ENCODE peak calls at places on chromosome 10, in six cellular contexts. Y is thoracic aorta, B is sigmoid colon, E is left lung, L is tibial nerve, R is IMR-90. S is an unnamed sample. For H3K4me1 and H3K36me3, the result is how much of the 10 kb centered on the place peaks cover.

GRCh38 chr10:29532256-29532878 is 102.4 kb downstream of the SVIL start:
- DNase-seq in E (no peak), R (no peak), B (no peak), Y (no peak), L (no peak), S (no peak)

GRCh38 chr10:101367569-101368453 is 13.8 kb downstream of the BTRC start:
- DNase-seq in R (peak), Y (no peak), L (no peak), E (no peak), B (no peak), S (no peak)

GRCh38 chr10:71719464-71720303 is at the start of gene C10orf105:
- DNase-seq in E (no peak), B (no peak), L (no peak), Y (no peak), R (no peak), S (no peak)

GRCh38 chr10:23945845-23946244 is 263.1 kb upstream of the KIAA1217 start:
- DNase-seq in Y (no peak), E (no peak), B (no peak), L (no peak), R (no peak), S (no peak)

GRCh38 chr10:51368943-51369342 is 294.7 kb downstream of the PRKG1 start:
- DNase-seq in E (no peak), B (no peak), R (no peak), Y (no peak), L (no peak), S (no peak)

GRCh38 chr10:57891201-57892006 is 376.3 kb downstream of the IPMK start:
- DNase-seq in R (no peak), E (no peak), L (no peak), Y (no peak), B (no peak), S (no peak)

GRCh38 chr10:47412177-47412730 is 28.2 kb upstream of the ZNF488 start:
- DNase-seq in E (peak), R (no peak), B (no peak), Y (no peak), L (no peak), S (no peak)

GRCh38 chr10:93368210-93368609 is 113.9 kb downstream of the MYOF start:
- DNase-seq in R (no peak), L (no peak), E (no peak), B (no peak), Y (no peak), S (no peak)

GRCh38 chr10:131722121-131722520 is 178.7 kb upstream of the PPP2R2D start:
- DNase-seq in L (no peak), E (no peak), R (no peak), B (no peak), Y (no peak), S (no peak)

GRCh38 chr10:60299961-60300883 is 89.5 kb downstream of the ANK3 start:
- DNase-seq in B (no peak), L (no peak), Y (no peak), R (peak), E (no peak), S (no peak)

GRCh38 chr10:36448760-36449681 is 676.4 kb upstream of the ANKRD30A start:
- DNase-seq in Y (no peak), R (peak), L (no peak), E (no peak), B (no peak), S (no peak)

GRCh38 chr10:112271982-112272381 is 11.2 kb upstream of the TECTB start:
- DNase-seq in R (peak), L (no peak), B (no peak), E (no peak), Y (no peak), S (no peak)

GRCh38 chr10:89805599-89806013 is 104.2 kb downstream of the KIF20B start:
- DNase-seq in Y (no peak), R (no peak), L (no peak), B (no peak), E (no peak), S (no peak)

GRCh38 chr10:60430017-60430416 is 40.3 kb upstream of the ANK3 start:
- DNase-seq in B (no peak), R (peak), E (no peak), Y (no peak), L (no peak), S (no peak)

GRCh38 chr10:274866-275265 is 139.6 kb downstream of the ZMYND11 start:
- DNase-seq in E (no peak), L (no peak), R (no peak), Y (no peak), B (no peak), S (no peak)

GRCh38 chr10:127392351-127393235 is 156.5 kb upstream of the NPS start:
- DNase-seq in E (no peak), B (no peak), L (peak), R (no peak), Y (peak), S (no peak)

GRCh38 chr10:78038105-78038504 is 4.4 kb downstream of the RPS24 start:
- DNase-seq in E (no peak), Y (no peak), L (no peak), B (no peak), R (peak), S (no peak)

GRCh38 chr10:73623056-73623455 is 18.2 kb downstream of the MYOZ1 start:
- DNase-seq in Y (no peak), R (no peak), B (peak), E (no peak), L (no peak), S (no peak)

GRCh38 chr10:47137311-47137851 is 162.6 kb upstream of the GDF10 start:
- DNase-seq in E (no peak), B (no peak), R (peak), Y (no peak), L (no peak), S (no peak)

GRCh38 chr10:30645340-30645827 is 15.8 kb upstream of the LYZL2 start:
- DNase-seq in E (no peak), B (peak), Y (no peak), R (peak), L (no peak), S (no peak)

GRCh38 chr10:132497083-132497680 is 40.4 kb upstream of the INPP5A start:
- DNase-seq in L (no peak), E (peak), Y (no peak), R (no peak), B (peak), S (peak)

GRCh38 chr10:99659031-99659867 is at the start of gene ENTPD7:
- DNase-seq in B (peak), R (peak), E (peak), Y (peak), L (peak), S (peak)

GRCh38 chr10:70478191-70479160 is at the start of gene PALD1:
- DNase-seq in R (no peak), L (peak), E (peak), B (peak), Y (no peak), S (no peak)

GRCh38 chr10:43376828-43377227 is 5.4 kb downstream of the FXYD4 start:
- DNase-seq in R (no peak), E (no peak), Y (no peak), L (no peak), B (peak), S (no peak)

GRCh38 chr10:119301397-119301796 is 94.0 kb downstream of the GRK5 start:
- DNase-seq in B (no peak), L (no peak), E (no peak), Y (no peak), R (peak), S (no peak)

GRCh38 chr10:118729641-118730258 is 25.0 kb downstream of the CACUL1 start:
- DNase-seq in L (no peak), E (no peak), B (no peak), Y (no peak), R (no peak), S (no peak)

GRCh38 chr10:20949967-20950366 is 52.9 kb upstream of the NEBL start:
- DNase-seq in Y (no peak), L (no peak), B (no peak), R (no peak), E (no peak), S (no peak)

GRCh38 chr10:97867220-97867800 is 17.7 kb downstream of the GOLGA7B start:
- DNase-seq in R (no peak), E (no peak), Y (no peak), B (peak), L (no peak), S (no peak)

GRCh38 chr10:73653701-73654100 is 2.1 kb downstream of the SYNPO2L start:
- DNase-seq in R (peak), B (no peak), Y (no peak), E (no peak), L (no peak), S (no peak)

GRCh38 chr10:47318706-47319105 is 3.5 kb upstream of the GDF2 start:
- DNase-seq in R (no peak), E (peak), Y (no peak), L (no peak), B (no peak), S (peak)

GRCh38 chr10:485776-486572 is 203.5 kb downstream of the DIP2C start:
- DNase-seq in R (no peak), B (peak), L (no peak), E (no peak), Y (no peak), S (no peak)

GRCh38 chr10:63744060-63744941 is 223.1 kb downstream of the REEP3 start:
- DNase-seq in R (no peak), B (no peak), E (no peak), L (no peak), Y (no peak), S (no peak)

GRCh38 chr10:79034271-79034876 is 34.4 kb upstream of the ZMIZ1 start:
- DNase-seq in E (no peak), L (no peak), R (no peak), B (no peak), Y (no peak), S (peak)

GRCh38 chr10:80996615-80997193 is 459.0 kb downstream of the SH2D4B start:
- DNase-seq in B (no peak), Y (no peak), E (no peak), R (no peak), L (no peak), S (no peak)

GRCh38 chr10:72509951-72510350 is 115.9 kb downstream of the MICU1 start:
- DNase-seq in R (no peak), E (no peak), L (no peak), Y (no peak), B (no peak), S (no peak)

GRCh38 chr10:25522946-25523608 is 348.3 kb downstream of the GPR158 start:
- DNase-seq in R (no peak), E (no peak), L (no peak), B (no peak), Y (no peak), S (no peak)

GRCh38 chr10:128567561-128567960 is 441.3 kb upstream of the MKI67 start:
- DNase-seq in B (no peak), Y (no peak), R (no peak), L (no peak), E (no peak), S (no peak)

GRCh38 chr10:32949221-32949678 is 8.8 kb downstream of the ITGB1 start:
- DNase-seq in E (no peak), L (no peak), R (no peak), B (no peak), Y (no peak), S (no peak)
- H3K4me1 ChIP-seq in E (half or more), L (under half), R (under half), B (half or more), Y (half or more), S (half or more)

GRCh38 chr10:14534152-14534551 is 203.4 kb upstream of the FRMD4A start:
- DNase-seq in E (no peak), Y (no peak), L (no peak), R (no peak), B (no peak), S (no peak)
- H3K36me3 ChIP-seq in E (under half), Y (under half), L (under half), R (under half), B (under half), S (under half)

GRCh38 chr10:3782456-3783312 is 2.3 kb downstream of the KLF6 start:
- DNase-seq in B (peak), E (no peak), Y (no peak), R (peak), L (peak), S (no peak)
- H3K4me3 ChIP-seq in B (peak), E (peak), Y (peak), R (peak), L (peak), S (peak)

GRCh38 chr10:44993226-44993921 is 7.3 kb upstream of the ZNF22 start:
- DNase-seq in B (peak), E (no peak), Y (no peak), L (peak), R (no peak), S (no peak)
- H3K4me1 ChIP-seq in B (under half), E (half or more), Y (under half), L (under half), R (half or more), S (under half)

GRCh38 chr10:32909461-32909860 is 48.6 kb downstream of the ITGB1 start:
- DNase-seq in L (no peak), Y (no peak), R (peak), E (no peak), B (no peak), S (no peak)

GRCh38 chr10:32911285-32912016 is 46.6 kb downstream of the ITGB1 start:
- DNase-seq in R (no peak), E (no peak), L (no peak), B (no peak), Y (no peak), S (no peak)

GRCh38 chr10:32906595-32906994 is 51.4 kb downstream of the ITGB1 start:
- DNase-seq in B (no peak), Y (no peak), L (no peak), R (no peak), E (no peak), S (no peak)

GRCh38 chr10:32905466-32905865 is 52.6 kb downstream of the ITGB1 start:
- DNase-seq in E (no peak), Y (no peak), L (no peak), R (no peak), B (no peak), S (no peak)
- H3K36me3 ChIP-seq in E (under half), Y (under half), L (half or more), R (under half), B (half or more), S (half or more)

DNA sequence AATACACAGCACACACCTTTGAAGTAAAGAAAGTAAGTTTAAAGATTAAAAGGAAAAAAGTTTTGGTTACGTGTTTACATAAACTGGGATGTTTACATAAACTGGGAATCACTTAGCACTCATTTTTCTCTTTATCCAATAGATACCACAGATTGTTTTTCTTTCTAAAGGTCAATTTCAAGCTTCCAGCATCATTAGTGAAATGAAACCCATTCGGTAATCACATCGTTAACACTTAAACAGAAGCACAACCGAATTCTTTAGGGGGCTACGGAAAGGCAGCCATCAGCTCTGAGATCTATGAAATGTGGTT is 1.1 kb downstream of the ODAD2 start:
- DNase-seq in Y (no peak), E (no peak), L (no peak), B (no peak), R (no peak), S (no peak)
- H3K4me3 ChIP-seq in Y (peak), E (peak), L (no peak), B (peak), R (peak), S (peak)

GRCh38 chr10:61936770-61937169 is 35.3 kb downstream of the ARID5B start:
- DNase-seq in Y (no peak), B (no peak), E (no peak), L (no peak), R (no peak), S (no peak)

GRCh38 chr10:61931620-61932332 is 30.3 kb downstream of the ARID5B start:
- DNase-seq in R (no peak), L (no peak), E (no peak), Y (no peak), B (no peak), S (no peak)

GRCh38 chr10:61933857-61934559 is 32.5 kb downstream of the ARID5B start:
- DNase-seq in Y (no peak), E (no peak), B (no peak), R (no peak), L (no peak), S (no peak)

GRCh38 chr10:61937631-61938284 is 36.3 kb downstream of the ARID5B start:
- DNase-seq in E (no peak), Y (no peak), R (peak), B (no peak), L (no peak), S (no peak)

DNA sequence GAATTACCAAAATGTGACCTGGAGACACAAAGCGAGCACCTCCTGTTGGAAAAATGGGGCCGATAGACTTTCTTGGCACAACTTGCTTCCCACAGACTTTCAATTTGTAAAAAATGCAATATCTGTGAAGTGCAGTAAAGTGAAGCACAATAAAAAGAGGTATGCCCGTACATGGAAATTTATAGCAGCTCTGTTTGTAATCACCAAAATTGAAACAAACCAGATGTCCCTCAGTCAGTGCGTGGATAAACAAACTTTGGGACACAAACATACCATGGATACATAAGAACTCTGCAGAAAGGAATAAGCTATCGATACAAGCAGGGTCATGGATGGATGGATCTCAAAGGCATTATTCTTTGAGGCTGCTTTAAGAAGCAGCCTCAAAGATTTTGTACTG is 33.6 kb downstream of the ARID5B start:
- DNase-seq in Y (no peak), E (no peak), B (no peak), R (no peak), L (no peak), S (no peak)
- H3K4me1 ChIP-seq in Y (under half), E (under half), B (half or more), R (under half), L (under half), S (under half)

S was measured in RWPE2.